ENCODE peak calls at places on chromosomes 2 and 18, in ten cellular contexts. G is naive thymus-derived CD4-positive, alpha-beta T cell; R is mucosa of gallbladder; L is activated effector memory CD4-positive, alpha-beta T cell treated with Interleukin-2 at 50 U/mL for 16 hours; S is HEK293T; T is 8988T; Q is SIG-M5; H is tibial artery; O is substantia nigra; D is nephron progenitor cell. U is an unnamed sample.
A peak's percentile ranks its signal among the peaks of the same experiment; 100 is the strongest.

GRCh38 chr18:2293109-2293839 is 278.0 kb downstream of the METTL4 start:
- DNase-seq in H (no peak), T (no peak), S (no peak), O (no peak), D (no peak), Q (no peak), L (no peak), G (no peak), R (no peak), U (no peak)

GRCh38 chr2:136384541-136385303 is 266.8 kb upstream of the CXCR4 start:
- DNase-seq in Q (peak; percentile 58), S (peak; percentile 61), D (peak; percentile 37), O (no peak), R (peak; percentile 22), L (peak; percentile 35), T (no peak), G (peak; percentile 79), H (no peak), U (peak; percentile 26)

GRCh38 chr2:85887566-85888019 is 1.2 kb downstream of the ST3GAL5 start:
- DNase-seq in R (peak; percentile 53), O (peak; percentile 33), D (peak; percentile 25), L (peak; percentile 45), G (peak; percentile 65), Q (no peak), H (peak; percentile 80), S (no peak), T (no peak), U (peak; percentile 62)

GRCh38 chr18:63540131-63540530 is 2.0 kb upstream of the SERPINB12 start:
- DNase-seq in D (no peak), L (no peak), H (no peak), T (no peak), S (no peak), G (no peak), R (no peak), O (no peak), Q (no peak), U (no peak)

GRCh38 chr2:149320362-149320761 is 10.0 kb upstream of the LYPD6 start:
- DNase-seq in D (no peak), S (no peak), G (no peak), O (no peak), R (no peak), Q (no peak), T (no peak), L (no peak), H (no peak), U (no peak)

GRCh38 chr2:1593371-1594205 is 150.7 kb downstream of the PXDN start:
- DNase-seq in O (no peak), L (no peak), Q (no peak), T (no peak), D (no peak), R (no peak), H (no peak), S (no peak), G (no peak), U (no peak)

GRCh38 chr2:197141669-197142068 is 168.9 kb downstream of the ANKRD44 start:
- DNase-seq in D (no peak), R (no peak), L (no peak), H (no peak), O (no peak), S (no peak), T (no peak), G (no peak), Q (no peak), U (no peak)

GRCh38 chr2:113175736-113176695 is 2.2 kb downstream of the PSD4 start:
- DNase-seq in S (no peak), L (no peak), T (no peak), D (no peak), Q (no peak), H (no peak), G (no peak), R (no peak), O (no peak), U (peak; percentile 53)

GRCh38 chr2:217641987-217642386 is 360.8 kb downstream of the TNS1 start:
- DNase-seq in Q (no peak), T (no peak), D (no peak), G (no peak), H (no peak), R (no peak), S (no peak), O (no peak), L (no peak), U (no peak)